ENCODE peak calls at places on chromosomes 11 and 22, in nine cellular contexts. C, E, L, A, S, V, G, M and K are unnamed samples.

GRCh38 chr11:7485136-7485853 is at the start of gene OLFML1:
- DNase-seq in C (no peak), E (peak; percentile 37), L (no peak), A (peak; percentile 35), S (no peak), V (no peak), G (no peak), M (peak; percentile 58), K (no peak)

GRCh38 chr11:86999859-87000753 is 37.6 kb upstream of the TMEM135 start:
- DNase-seq in C (no peak), E (no peak), L (no peak), A (peak; percentile 20), S (peak; percentile 68), V (no peak), G (no peak), M (no peak), K (peak; percentile 59)

GRCh38 chr11:43574949-43575915 is 105.3 kb upstream of the HSD17B12 start:
- DNase-seq in C (no peak), E (no peak), L (no peak), A (peak; percentile 27), S (no peak), V (no peak), G (peak; percentile 29), M (peak; percentile 64), K (no peak)

GRCh38 chr11:64858467-64859401 is 14.3 kb upstream of the CDC42BPG start:
- DNase-seq in C (no peak), E (no peak), L (no peak), A (peak; percentile 68), S (no peak), V (no peak), G (no peak), M (no peak), K (peak; percentile 57)

GRCh38 chr11:95088946-95089619 is 563 bp upstream of the ENDOD1 start:
- DNase-seq in C (no peak), E (no peak), L (peak; percentile 39), A (no peak), S (no peak), V (no peak), G (peak; percentile 88), M (no peak), K (peak; percentile 73)

GRCh38 chr11:26512196-26512595 is 59.9 kb downstream of the MUC15 start:
- DNase-seq in C (no peak), E (no peak), L (no peak), A (no peak), S (no peak), V (no peak), G (no peak), M (no peak), K (no peak)

GRCh38 chr11:34512810-34513673 is 552 bp downstream of the ELF5 start:
- DNase-seq in C (no peak), E (no peak), L (peak; percentile 57), A (no peak), S (peak; percentile 78), V (peak; percentile 62), G (no peak), M (no peak), K (peak; percentile 73)

GRCh38 chr11:34599406-34599901 is 21.4 kb upstream of the EHF start:
- DNase-seq in C (no peak), E (no peak), L (no peak), A (no peak), S (no peak), V (peak; percentile 91), G (no peak), M (no peak), K (no peak)

GRCh38 chr11:96213500-96213899 is 129.5 kb downstream of the MAML2 start:
- DNase-seq in C (no peak), E (no peak), L (no peak), A (no peak), S (peak; percentile 44), V (no peak), G (no peak), M (no peak), K (no peak)

GRCh38 chr11:134637091-134638015 is 225.3 kb upstream of the B3GAT1 start:
- DNase-seq in C (no peak), E (no peak), L (no peak), A (no peak), S (no peak), V (no peak), G (no peak), M (no peak), K (no peak)

GRCh38 chr11:123704341-123704740 is 37.1 kb downstream of the ZNF202 start:
- DNase-seq in C (no peak), E (no peak), L (no peak), A (no peak), S (no peak), V (no peak), G (no peak), M (no peak), K (no peak)

GRCh38 chr22:25680049-25680448 is 61.9 kb upstream of the MYO18B start:
- DNase-seq in C (no peak), E (no peak), L (no peak), A (no peak), S (no peak), V (no peak), G (no peak), M (no peak), K (no peak)

GRCh38 chr22:26043031-26043430 is 126.2 kb upstream of the SEZ6L start:
- DNase-seq in C (no peak), E (no peak), L (no peak), A (no peak), S (no peak), V (no peak), G (no peak), M (no peak), K (no peak)

GRCh38 chr11:2150206-2150847 is 10.7 kb downstream of the INS start:
- DNase-seq in C (no peak), E (no peak), L (no peak), A (no peak), S (no peak), V (peak; percentile 62), G (no peak), M (no peak), K (no peak)

GRCh38 chr11:17014774-17015638 is 792 bp upstream of the PLEKHA7 start:
- DNase-seq in C (no peak), E (no peak), L (peak; percentile 24), A (no peak), S (peak; percentile 22), V (peak; percentile 75), G (no peak), M (no peak), K (peak; percentile 66)

GRCh38 chr11:19570889-19571288 is 141.7 kb upstream of the NAV2 start:
- DNase-seq in C (no peak), E (no peak), L (no peak), A (no peak), S (no peak), V (no peak), G (no peak), M (no peak), K (no peak)

GRCh38 chr11:116175707-116176106 is 597.1 kb downstream of the BUD13 start:
- DNase-seq in C (no peak), E (no peak), L (no peak), A (no peak), S (no peak), V (no peak), G (peak; percentile 16), M (no peak), K (no peak)

GRCh38 chr22:17786435-17787158 is 12.3 kb upstream of the BID start:
- DNase-seq in C (no peak), E (peak; percentile 68), L (no peak), A (peak; percentile 83), S (peak; percentile 85), V (no peak), G (no peak), M (no peak), K (peak; percentile 57)

GRCh38 chr11:35126000-35126878 is 12.7 kb upstream of the CD44 start:
- DNase-seq in C (no peak), E (no peak), L (no peak), A (no peak), S (no peak), V (no peak), G (no peak), M (no peak), K (no peak)

GRCh38 chr11:72238492-72239295 is 5.3 kb downstream of the PHOX2A start:
- DNase-seq in C (no peak), E (no peak), L (no peak), A (no peak), S (no peak), V (no peak), G (no peak), M (no peak), K (no peak)

GRCh38 chr11:122173587-122173986 is 57.6 kb upstream of the BLID start:
- DNase-seq in C (no peak), E (no peak), L (no peak), A (no peak), S (no peak), V (no peak), G (no peak), M (no peak), K (no peak)

GRCh38 chr11:69882270-69882608 is 63.0 kb upstream of the FGF3 start:
- DNase-seq in C (no peak), E (no peak), L (no peak), A (no peak), S (no peak), V (no peak), G (no peak), M (no peak), K (no peak)

DNA sequence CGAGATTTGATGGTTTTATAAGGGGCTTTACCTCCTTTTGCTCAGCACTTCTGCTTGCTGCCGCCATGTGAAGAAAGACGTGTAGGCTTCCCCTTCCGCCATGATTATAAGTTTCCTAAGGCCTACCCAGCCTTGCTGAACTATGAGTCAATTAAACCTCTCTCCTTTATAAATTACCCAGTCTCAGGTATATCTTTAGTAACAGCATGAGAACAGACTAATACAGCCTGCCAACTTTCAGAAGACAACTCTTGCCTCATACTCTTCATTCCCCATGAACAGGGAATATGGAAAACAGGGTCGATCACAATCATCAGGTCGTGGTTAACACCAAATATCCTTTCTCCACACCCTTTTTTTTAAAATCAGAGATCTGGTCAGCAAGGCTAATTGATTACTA is 83.0 kb downstream of the MPPED2 start:
- DNase-seq in C (no peak), E (no peak), L (no peak), A (no peak), S (no peak), V (no peak), G (no peak), M (no peak), K (no peak)
- H3K4me1 ChIP-seq in C (peaks cover under 1% of the 10 kb centered on the region), E (no peaks in the 10 kb centered on the region), L (no peaks in the 10 kb centered on the region), A (peaks cover 20% of the 10 kb centered on the region), S (no peaks in the 10 kb centered on the region), V (no peaks in the 10 kb centered on the region), G (no peaks in the 10 kb centered on the region), M (no peaks in the 10 kb centered on the region), K (no peaks in the 10 kb centered on the region)

GRCh38 chr11:71117311-71117710 is 135.1 kb downstream of the SHANK2 start:
- DNase-seq in C (no peak), E (no peak), L (no peak), A (no peak), S (no peak), V (no peak), G (no peak), M (no peak), K (no peak)
- TF ChIP-seq POLR2A in C (no peak), E (no peak), L (no peak), A (no peak), S (no peak), V (no peak), G (no peak), M (no peak), K (no peak)

GRCh38 chr22:29143848-29144785 is 61.6 kb upstream of the EMID1 start:
- DNase-seq in C (peak; percentile 64), E (no peak), L (no peak), A (no peak), S (no peak), V (no peak), G (peak; percentile 69), M (no peak), K (peak; percentile 21)
- H3K36me3 ChIP-seq in C (peaks cover 64% of the 10 kb centered on the region), E (no peaks in the 10 kb centered on the region), L (no peaks in the 10 kb centered on the region), A (peaks cover 4% of the 10 kb centered on the region), S (peaks cover 6% of the 10 kb centered on the region), V (no peaks in the 10 kb centered on the region), G (no peaks in the 10 kb centered on the region), M (no peaks in the 10 kb centered on the region), K (peaks cover 76% of the 10 kb centered on the region)

GRCh38 chr22:24436553-24436952 is 9.2 kb downstream of the ADORA2A start:
- DNase-seq in C (no peak), E (no peak), L (no peak), A (no peak), S (no peak), V (no peak), G (no peak), M (no peak), K (no peak)
- H3K4me1 ChIP-seq in C (peaks cover 48% of the 10 kb centered on the region), E (peaks cover 11% of the 10 kb centered on the region), L (peaks cover 17% of the 10 kb centered on the region), A (peaks cover 60% of the 10 kb centered on the region), S (no peaks in the 10 kb centered on the region), V (peaks cover 14% of the 10 kb centered on the region), G (peaks cover 41% of the 10 kb centered on the region), M (peaks cover 10% of the 10 kb centered on the region), K (peaks cover 23% of the 10 kb centered on the region)